ENCODE peak calls at places on chromosomes 6 and 20, in five cellular contexts. One of them, this sample, is unnamed.

GRCh38 chr6:132648356-132648755 is 10.6 kb downstream of the TAAR1 start:
- DNase-seq in Right ventricle myocardium superior: no peak
- DNase-seq in T1000: no peak
- DNase-seq in psoas muscle: no peak
- DNase-seq in B cell: no peak
- DNase-seq in this sample: peak

GRCh38 chr6:75283907-75284284 is 696 bp downstream of the TMEM30A start:
- DNase-seq in Right ventricle myocardium superior: no peak
- DNase-seq in T1000: no peak
- DNase-seq in psoas muscle: no peak
- DNase-seq in B cell: no peak
- DNase-seq in this sample: no peak

GRCh38 chr6:86031713-86032112 is 389.0 kb upstream of the SYNCRIP start:
- DNase-seq in Right ventricle myocardium superior: no peak
- DNase-seq in T1000: no peak
- DNase-seq in psoas muscle: no peak
- DNase-seq in B cell: no peak
- DNase-seq in this sample: no peak

GRCh38 chr20:17969884-17970409 is 1.1 kb downstream of the MGME1 start:
- DNase-seq in Right ventricle myocardium superior: peak
- DNase-seq in T1000: no peak
- DNase-seq in psoas muscle: peak
- DNase-seq in B cell: peak
- DNase-seq in this sample: peak

GRCh38 chr6:4078830-4079471 is at the start of gene FAM217A:
- DNase-seq in Right ventricle myocardium superior: no peak
- DNase-seq in T1000: no peak
- DNase-seq in psoas muscle: no peak
- DNase-seq in B cell: no peak
- DNase-seq in this sample: no peak

GRCh38 chr20:18032977-18033892 is 24.5 kb downstream of the OVOL2 start:
- DNase-seq in Right ventricle myocardium superior: no peak
- DNase-seq in T1000: no peak
- DNase-seq in psoas muscle: no peak
- DNase-seq in B cell: no peak
- DNase-seq in this sample: no peak

GRCh38 chr6:36701401-36701991 is 3.9 kb downstream of the RAB44 start:
- DNase-seq in Right ventricle myocardium superior: no peak
- DNase-seq in T1000: no peak
- DNase-seq in psoas muscle: no peak
- DNase-seq in B cell: no peak
- DNase-seq in this sample: no peak

GRCh38 chr20:61857884-61858283 is 207.8 kb downstream of the TAF4 start:
- DNase-seq in Right ventricle myocardium superior: no peak
- DNase-seq in T1000: no peak
- DNase-seq in psoas muscle: no peak
- DNase-seq in B cell: no peak
- DNase-seq in this sample: no peak

GRCh38 chr6:169141706-169142705 is 111.6 kb downstream of the THBS2 start:
- DNase-seq in Right ventricle myocardium superior: peak
- DNase-seq in T1000: no peak
- DNase-seq in psoas muscle: peak
- DNase-seq in B cell: no peak
- DNase-seq in this sample: no peak

GRCh38 chr6:74654296-74654695 is 551.6 kb downstream of the COL12A1 start:
- DNase-seq in Right ventricle myocardium superior: no peak
- DNase-seq in T1000: no peak
- DNase-seq in psoas muscle: no peak
- DNase-seq in B cell: no peak
- DNase-seq in this sample: no peak

GRCh38 chr6:118894425-118895240 is 681 bp downstream of the ASF1A start:
- DNase-seq in Right ventricle myocardium superior: peak
- DNase-seq in T1000: no peak
- DNase-seq in psoas muscle: peak
- DNase-seq in B cell: peak
- DNase-seq in this sample: peak

GRCh38 chr20:49608752-49609670 is 41.1 kb upstream of the PTGIS start:
- DNase-seq in Right ventricle myocardium superior: peak
- DNase-seq in T1000: peak
- DNase-seq in psoas muscle: peak
- DNase-seq in B cell: peak
- DNase-seq in this sample: peak

GRCh38 chr6:144411506-144412165 is 126.5 kb downstream of the UTRN start:
- DNase-seq in Right ventricle myocardium superior: no peak
- DNase-seq in T1000: no peak
- DNase-seq in psoas muscle: no peak
- DNase-seq in B cell: no peak
- DNase-seq in this sample: no peak